ENCODE peak calls at places on chromosomes 16 and 17, in seven cellular contexts. One of them, this sample, is unnamed.

GRCh38 chr17:17416007-17416399 is 60.8 kb upstream of the MED9 start:
- DNase-seq in neuronal stem cell: peak
- DNase-seq in IMR-90: peak
- DNase-seq in H1: no peak
- DNase-seq in H9: peak
- DNase-seq in mesenchymal stem cell: peak
- DNase-seq in trophoblast cell: peak
- DNase-seq in this sample: peak

GRCh38 chr17:77124192-77124908 is 16.4 kb upstream of the SEC14L1 start:
- DNase-seq in neuronal stem cell: no peak
- DNase-seq in IMR-90: peak
- DNase-seq in H1: no peak
- DNase-seq in H9: no peak
- DNase-seq in mesenchymal stem cell: peak
- DNase-seq in trophoblast cell: peak
- DNase-seq in this sample: no peak

GRCh38 chr17:35742896-35743477 is 10.1 kb downstream of the GAS2L2 start:
- DNase-seq in neuronal stem cell: no peak
- DNase-seq in IMR-90: no peak
- DNase-seq in H1: no peak
- DNase-seq in H9: no peak
- DNase-seq in mesenchymal stem cell: no peak
- DNase-seq in trophoblast cell: no peak
- DNase-seq in this sample: no peak

GRCh38 chr17:78357177-78357586 is 2.7 kb downstream of the SOCS3 start:
- DNase-seq in neuronal stem cell: no peak
- DNase-seq in IMR-90: peak
- DNase-seq in H1: no peak
- DNase-seq in H9: peak
- DNase-seq in mesenchymal stem cell: peak
- DNase-seq in trophoblast cell: peak
- DNase-seq in this sample: no peak

GRCh38 chr17:6479626-6480324 is 35.5 kb downstream of the PIMREG start:
- DNase-seq in neuronal stem cell: no peak
- DNase-seq in IMR-90: no peak
- DNase-seq in H1: no peak
- DNase-seq in H9: no peak
- DNase-seq in mesenchymal stem cell: no peak
- DNase-seq in trophoblast cell: peak
- DNase-seq in this sample: peak

GRCh38 chr16:77344306-77344705 is 90.5 kb downstream of the ADAMTS18 start:
- DNase-seq in neuronal stem cell: no peak
- DNase-seq in IMR-90: no peak
- DNase-seq in H1: no peak
- DNase-seq in H9: no peak
- DNase-seq in mesenchymal stem cell: peak
- DNase-seq in trophoblast cell: peak
- DNase-seq in this sample: no peak

GRCh38 chr16:27819881-27820610 is 243.5 kb downstream of the GSG1L start:
- DNase-seq in neuronal stem cell: no peak
- DNase-seq in IMR-90: no peak
- DNase-seq in H1: no peak
- DNase-seq in H9: no peak
- DNase-seq in mesenchymal stem cell: no peak
- DNase-seq in trophoblast cell: no peak
- DNase-seq in this sample: no peak

GRCh38 chr17:17467021-17467420 is 9.8 kb upstream of the MED9 start:
- DNase-seq in neuronal stem cell: no peak
- DNase-seq in IMR-90: no peak
- DNase-seq in H1: no peak
- DNase-seq in H9: no peak
- DNase-seq in mesenchymal stem cell: no peak
- DNase-seq in trophoblast cell: no peak
- DNase-seq in this sample: no peak

GRCh38 chr17:74963656-74964055 is 8.9 kb downstream of the HID1 start:
- DNase-seq in neuronal stem cell: no peak
- DNase-seq in IMR-90: no peak
- DNase-seq in H1: no peak
- DNase-seq in H9: peak
- DNase-seq in mesenchymal stem cell: no peak
- DNase-seq in trophoblast cell: no peak
- DNase-seq in this sample: peak

GRCh38 chr16:78570409-78571141 is 471.1 kb downstream of the WWOX start:
- DNase-seq in neuronal stem cell: no peak
- DNase-seq in IMR-90: no peak
- DNase-seq in H1: no peak
- DNase-seq in H9: no peak
- DNase-seq in mesenchymal stem cell: no peak
- DNase-seq in trophoblast cell: no peak
- DNase-seq in this sample: no peak

GRCh38 chr17:8063761-8064589 is 23.5 kb downstream of the ALOX12B start:
- DNase-seq in neuronal stem cell: no peak
- DNase-seq in IMR-90: no peak
- DNase-seq in H1: no peak
- DNase-seq in H9: no peak
- DNase-seq in mesenchymal stem cell: no peak
- DNase-seq in trophoblast cell: no peak
- DNase-seq in this sample: no peak

GRCh38 chr17:8007836-8008235 is 5.4 kb downstream of the GUCY2D start:
- DNase-seq in neuronal stem cell: no peak
- DNase-seq in IMR-90: no peak
- DNase-seq in H1: no peak
- DNase-seq in H9: no peak
- DNase-seq in mesenchymal stem cell: no peak
- DNase-seq in trophoblast cell: no peak
- DNase-seq in this sample: no peak

GRCh38 chr16:88634141-88634993 is 4.0 kb upstream of the IL17C start:
- DNase-seq in neuronal stem cell: peak
- DNase-seq in IMR-90: peak
- DNase-seq in H1: no peak
- DNase-seq in H9: peak
- DNase-seq in mesenchymal stem cell: peak
- DNase-seq in trophoblast cell: peak
- DNase-seq in this sample: peak

GRCh38 chr17:81003711-81004335 is 12.2 kb downstream of the CHMP6 start:
- DNase-seq in neuronal stem cell: no peak
- DNase-seq in IMR-90: no peak
- DNase-seq in H1: no peak
- DNase-seq in H9: no peak
- DNase-seq in mesenchymal stem cell: no peak
- DNase-seq in trophoblast cell: no peak
- DNase-seq in this sample: no peak

GRCh38 chr16:27685802-27686201 is 135.9 kb downstream of the KATNIP start:
- DNase-seq in neuronal stem cell: no peak
- DNase-seq in IMR-90: peak
- DNase-seq in H1: no peak
- DNase-seq in H9: no peak
- DNase-seq in mesenchymal stem cell: peak
- DNase-seq in trophoblast cell: no peak
- DNase-seq in this sample: no peak

GRCh38 chr17:43423777-43424455 is 25.1 kb downstream of the ARL4D start:
- DNase-seq in neuronal stem cell: no peak
- DNase-seq in IMR-90: no peak
- DNase-seq in H1: no peak
- DNase-seq in H9: no peak
- DNase-seq in mesenchymal stem cell: no peak
- DNase-seq in trophoblast cell: no peak
- DNase-seq in this sample: no peak

GRCh38 chr16:82741073-82741615 is 114.4 kb downstream of the CDH13 start:
- DNase-seq in neuronal stem cell: no peak
- DNase-seq in IMR-90: peak
- DNase-seq in H1: no peak
- DNase-seq in H9: no peak
- DNase-seq in mesenchymal stem cell: peak
- DNase-seq in trophoblast cell: no peak
- DNase-seq in this sample: no peak

GRCh38 chr16:85089485-85089884 is 22.8 kb downstream of the CIBAR2 start:
- DNase-seq in neuronal stem cell: no peak
- DNase-seq in IMR-90: no peak
- DNase-seq in H1: no peak
- DNase-seq in H9: no peak
- DNase-seq in mesenchymal stem cell: no peak
- DNase-seq in trophoblast cell: peak
- DNase-seq in this sample: no peak

GRCh38 chr16:12815361-12815760 is 11.7 kb upstream of the CPPED1 start:
- DNase-seq in neuronal stem cell: no peak
- DNase-seq in IMR-90: no peak
- DNase-seq in H1: no peak
- DNase-seq in H9: no peak
- DNase-seq in mesenchymal stem cell: no peak
- DNase-seq in trophoblast cell: no peak
- DNase-seq in this sample: no peak

GRCh38 chr16:13322357-13322756 is 421.0 kb downstream of the SHISA9 start:
- DNase-seq in neuronal stem cell: no peak
- DNase-seq in IMR-90: no peak
- DNase-seq in H1: no peak
- DNase-seq in H9: no peak
- DNase-seq in mesenchymal stem cell: no peak
- DNase-seq in trophoblast cell: no peak
- DNase-seq in this sample: peak

GRCh38 chr16:27695161-27695560 is 145.2 kb downstream of the KATNIP start:
- DNase-seq in neuronal stem cell: no peak
- DNase-seq in IMR-90: no peak
- DNase-seq in H1: no peak
- DNase-seq in H9: no peak
- DNase-seq in mesenchymal stem cell: no peak
- DNase-seq in trophoblast cell: no peak
- DNase-seq in this sample: no peak

GRCh38 chr16:78058165-78058564 is 35.8 kb downstream of the CLEC3A start:
- DNase-seq in neuronal stem cell: no peak
- DNase-seq in IMR-90: no peak
- DNase-seq in H1: no peak
- DNase-seq in H9: no peak
- DNase-seq in mesenchymal stem cell: no peak
- DNase-seq in trophoblast cell: no peak
- DNase-seq in this sample: no peak

GRCh38 chr17:9223531-9223930 is 202.2 kb downstream of the NTN1 start:
- DNase-seq in neuronal stem cell: no peak
- DNase-seq in IMR-90: no peak
- DNase-seq in H1: no peak
- DNase-seq in H9: no peak
- DNase-seq in mesenchymal stem cell: no peak
- DNase-seq in trophoblast cell: no peak
- DNase-seq in this sample: no peak

GRCh38 chr17:67377727-67378443 is 804 bp downstream of the PITPNC1 start:
- DNase-seq in neuronal stem cell: peak
- DNase-seq in IMR-90: peak
- DNase-seq in H1: no peak
- DNase-seq in H9: peak
- DNase-seq in mesenchymal stem cell: peak
- DNase-seq in trophoblast cell: peak
- DNase-seq in this sample: peak

GRCh38 chr16:2008631-2009301 is 855 bp downstream of the ZNF598 start:
- DNase-seq in neuronal stem cell: no peak
- DNase-seq in IMR-90: peak
- DNase-seq in H1: no peak
- DNase-seq in H9: no peak
- DNase-seq in mesenchymal stem cell: peak
- DNase-seq in trophoblast cell: no peak
- DNase-seq in this sample: peak
- H4K8ac ChIP-seq in neuronal stem cell: no peak
- H4K8ac ChIP-seq in IMR-90: no peak
- H4K8ac ChIP-seq in H1: no peak
- H4K8ac ChIP-seq in H9: no peak
- H4K8ac ChIP-seq in mesenchymal stem cell: no peak
- H4K8ac ChIP-seq in trophoblast cell: peak
- H4K8ac ChIP-seq in this sample: no peak

GRCh38 chr16:14640538-14640937 is 7.8 kb downstream of the BFAR start:
- DNase-seq in neuronal stem cell: no peak
- DNase-seq in IMR-90: no peak
- DNase-seq in H1: no peak
- DNase-seq in H9: no peak
- DNase-seq in mesenchymal stem cell: no peak
- DNase-seq in trophoblast cell: no peak
- DNase-seq in this sample: no peak
- H4K8ac ChIP-seq in neuronal stem cell: no peak
- H4K8ac ChIP-seq in IMR-90: no peak
- H4K8ac ChIP-seq in H1: no peak
- H4K8ac ChIP-seq in H9: no peak
- H4K8ac ChIP-seq in mesenchymal stem cell: no peak
- H4K8ac ChIP-seq in trophoblast cell: no peak
- H4K8ac ChIP-seq in this sample: no peak

GRCh38 chr16:89924298-89924924 is 1.3 kb downstream of the TUBB3 start:
- DNase-seq in neuronal stem cell: peak
- DNase-seq in IMR-90: peak
- DNase-seq in H1: peak
- DNase-seq in H9: peak
- DNase-seq in mesenchymal stem cell: peak
- DNase-seq in trophoblast cell: no peak
- DNase-seq in this sample: peak
- H4K8ac ChIP-seq in neuronal stem cell: no peak
- H4K8ac ChIP-seq in IMR-90: no peak
- H4K8ac ChIP-seq in H1: no peak
- H4K8ac ChIP-seq in H9: no peak
- H4K8ac ChIP-seq in mesenchymal stem cell: no peak
- H4K8ac ChIP-seq in trophoblast cell: no peak
- H4K8ac ChIP-seq in this sample: no peak

DNA sequence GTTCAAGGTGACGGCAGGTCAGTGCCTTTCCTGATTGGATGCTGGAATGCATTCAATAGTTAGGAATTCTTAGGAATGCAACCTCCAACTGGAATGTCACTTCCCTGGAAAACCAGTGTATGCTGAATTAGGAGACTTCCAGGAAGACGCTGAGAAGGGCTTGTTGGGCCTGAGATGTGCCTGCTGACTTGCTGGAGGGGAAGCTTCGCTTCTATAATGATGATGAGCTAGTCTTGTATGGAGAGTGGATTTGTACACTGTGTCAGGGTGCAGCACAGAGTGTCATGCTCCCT is 45.6 kb downstream of the SMPD3 start:
- DNase-seq in neuronal stem cell: no peak
- DNase-seq in IMR-90: no peak
- DNase-seq in H1: no peak
- DNase-seq in H9: no peak
- DNase-seq in mesenchymal stem cell: no peak
- DNase-seq in trophoblast cell: no peak
- DNase-seq in this sample: peak
- H4K8ac ChIP-seq in neuronal stem cell: no peak
- H4K8ac ChIP-seq in IMR-90: no peak
- H4K8ac ChIP-seq in H1: no peak
- H4K8ac ChIP-seq in H9: no peak
- H4K8ac ChIP-seq in mesenchymal stem cell: no peak
- H4K8ac ChIP-seq in trophoblast cell: no peak
- H4K8ac ChIP-seq in this sample: no peak

DNA sequence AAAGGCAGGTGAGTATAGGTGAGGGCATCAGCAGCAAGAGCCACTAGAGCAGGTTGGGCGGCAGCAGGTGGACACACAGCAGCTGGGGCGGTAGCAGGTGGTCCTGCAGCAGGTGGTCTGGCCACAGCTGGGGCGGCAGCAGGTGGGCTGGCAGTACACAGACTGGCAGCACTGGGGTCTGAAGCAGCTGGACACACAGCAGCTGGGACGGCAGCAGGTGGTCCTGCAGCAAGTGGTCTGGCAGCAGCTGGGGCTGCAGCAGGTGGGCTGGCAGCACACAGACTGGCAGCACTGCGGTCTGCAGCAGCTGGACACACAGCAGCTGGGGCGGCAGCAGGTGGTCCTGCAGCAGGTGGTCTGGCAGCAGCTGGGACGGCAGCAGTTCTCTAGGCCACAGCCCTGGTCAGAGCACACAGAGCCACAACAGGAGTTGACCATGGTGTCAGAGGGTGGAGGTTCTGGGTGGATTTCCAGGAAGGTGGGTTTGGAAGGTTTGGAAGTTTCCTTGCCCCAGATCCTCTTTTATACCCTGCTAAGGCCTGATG is at the start of gene KRTAP4-2:
- DNase-seq in neuronal stem cell: no peak
- DNase-seq in IMR-90: no peak
- DNase-seq in H1: no peak
- DNase-seq in H9: no peak
- DNase-seq in mesenchymal stem cell: no peak
- DNase-seq in trophoblast cell: no peak
- DNase-seq in this sample: no peak
- H4K8ac ChIP-seq in neuronal stem cell: no peak
- H4K8ac ChIP-seq in IMR-90: peak
- H4K8ac ChIP-seq in H1: no peak
- H4K8ac ChIP-seq in H9: no peak
- H4K8ac ChIP-seq in mesenchymal stem cell: no peak
- H4K8ac ChIP-seq in trophoblast cell: no peak
- H4K8ac ChIP-seq in this sample: no peak